ENCODE peak calls at places on chromosome 6, in five cellular contexts. I, N, F, S and Y are unnamed samples.

GRCh38 chr6:127202676-127203075 is 64.0 kb upstream of the RNF146 start:
- DNase-seq in N (no peak), F (no peak), I (no peak), S (no peak), Y (no peak)

GRCh38 chr6:119147101-119148053 is 68.9 kb upstream of the FAM184A start:
- DNase-seq in F (peak; percentile 92), S (peak; percentile 65), N (peak; percentile 98), I (peak; percentile 56), Y (peak; percentile 82)

GRCh38 chr6:126372626-126373025 is 32.7 kb downstream of the CENPW start:
- DNase-seq in F (no peak), S (no peak), I (no peak), N (no peak), Y (no peak)

GRCh38 chr6:46756469-46757205 is 9.9 kb downstream of the ANKRD66 start:
- DNase-seq in S (no peak), F (no peak), I (no peak), N (no peak), Y (no peak)

GRCh38 chr6:44855562-44856494 is 468.3 kb downstream of the CDC5L start:
- DNase-seq in F (no peak), S (no peak), N (peak; percentile 70), I (no peak), Y (no peak)

GRCh38 chr6:88294702-88295101 is 128.6 kb upstream of the CNR1 start:
- DNase-seq in F (no peak), S (no peak), N (no peak), I (no peak), Y (no peak)

GRCh38 chr6:160973311-160973710 is 18.3 kb upstream of the MAP3K4 start:
- DNase-seq in F (no peak), N (peak; percentile 80), I (no peak), S (no peak), Y (no peak)

GRCh38 chr6:158152659-158153058 is 15.4 kb downstream of the SERAC1 start:
- DNase-seq in N (no peak), S (no peak), F (peak; percentile 25), I (no peak), Y (no peak)

GRCh38 chr6:12537389-12537788 is 179.2 kb upstream of the PHACTR1 start:
- DNase-seq in S (no peak), F (peak; percentile 12), N (no peak), I (no peak), Y (no peak)

GRCh38 chr6:70456725-70457124 is 43.4 kb downstream of the FAM135A start:
- DNase-seq in F (no peak), N (no peak), I (peak; percentile 31), S (no peak), Y (no peak)

GRCh38 chr6:18439581-18439980 is 52.4 kb downstream of the RNF144B start:
- DNase-seq in S (no peak), N (no peak), I (no peak), F (no peak), Y (no peak)

GRCh38 chr6:33589723-33590530 is 9.9 kb upstream of the BAK1 start:
- DNase-seq in N (peak; percentile 78), I (peak; percentile 84), S (peak; percentile 68), F (peak; percentile 97), Y (peak; percentile 65)

GRCh38 chr6:49919261-49919660 is 44.7 kb downstream of the DEFB114 start:
- DNase-seq in I (no peak), N (no peak), F (no peak), S (no peak), Y (no peak)

GRCh38 chr6:158358450-158359077 is 46.3 kb downstream of the TULP4 start:
- DNase-seq in S (no peak), F (no peak), N (no peak), I (peak; percentile 46), Y (no peak)

GRCh38 chr6:14984454-14984853 is 261.4 kb upstream of the JARID2 start:
- DNase-seq in I (peak; percentile 79), S (no peak), N (peak; percentile 27), F (peak; percentile 36), Y (peak; percentile 29)

GRCh38 chr6:119865466-119866350 is 516.1 kb upstream of the MAN1A1 start:
- DNase-seq in I (no peak), N (no peak), F (no peak), S (no peak), Y (no peak)

GRCh38 chr6:125558907-125559306 is 190.5 kb upstream of the HEY2 start:
- DNase-seq in I (no peak), N (no peak), F (no peak), S (no peak), Y (no peak)

GRCh38 chr6:37551867-37552266 is 52.2 kb upstream of the CCDC167 start:
- DNase-seq in I (no peak), S (no peak), N (no peak), F (no peak), Y (no peak)

GRCh38 chr6:339480-339879 is 47.2 kb downstream of the DUSP22 start:
- DNase-seq in N (no peak), I (no peak), F (no peak), S (no peak), Y (no peak)

GRCh38 chr6:11525468-11526155 is 11.9 kb upstream of the TMEM170B start:
- DNase-seq in S (no peak), I (no peak), N (peak; percentile 88), F (no peak), Y (no peak)

GRCh38 chr6:107973594-107973993 is 15.6 kb upstream of the SEC63 start:
- DNase-seq in I (no peak), S (no peak), N (no peak), F (no peak), Y (no peak)

GRCh38 chr6:6886160-6886885 is 221.4 kb upstream of the RREB1 start:
- DNase-seq in I (peak; percentile 25), F (no peak), N (no peak), S (no peak), Y (no peak)

GRCh38 chr6:42431356-42431755 is 20.4 kb downstream of the TRERF1 start:
- DNase-seq in S (no peak), F (no peak), N (no peak), I (no peak), Y (no peak)

GRCh38 chr6:75275067-75275466 is 9.5 kb downstream of the TMEM30A start:
- DNase-seq in I (no peak), F (peak; percentile 20), S (no peak), N (peak; percentile 86), Y (no peak)

GRCh38 chr6:1322206-1322605 is 10.3 kb downstream of the FOXQ1 start:
- DNase-seq in S (no peak), I (no peak), N (no peak), F (no peak), Y (no peak)

GRCh38 chr6:168400044-168400443 is 40.9 kb upstream of the SMOC2 start:
- DNase-seq in I (no peak), N (no peak), F (no peak), S (no peak), Y (no peak)

GRCh38 chr6:149331043-149331807 is 13.7 kb downstream of the TAB2 start:
- DNase-seq in N (peak; percentile 59), S (no peak), F (no peak), I (no peak), Y (no peak)
- H3K4me1 ChIP-seq in N (peaks cover 8% of the 10 kb centered on the region), S (peaks cover 68% of the 10 kb centered on the region), F (peaks cover 67% of the 10 kb centered on the region), I (peaks cover 17% of the 10 kb centered on the region), Y (no peaks in the 10 kb centered on the region)

GRCh38 chr6:136076496-136076895 is 173.6 kb downstream of the MTFR2 start:
- DNase-seq in F (no peak), N (no peak), S (no peak), I (no peak), Y (no peak)

GRCh38 chr6:136069119-136069518 is 181.0 kb downstream of the MTFR2 start:
- DNase-seq in N (peak; percentile 86), I (no peak), F (no peak), S (peak; percentile 4), Y (no peak)

GRCh38 chr6:136070815-136071214 is 179.3 kb downstream of the MTFR2 start:
- DNase-seq in F (no peak), I (no peak), N (no peak), S (no peak), Y (no peak)

GRCh38 chr6:136073216-136073615 is 176.9 kb downstream of the MTFR2 start:
- DNase-seq in I (no peak), F (no peak), S (no peak), N (no peak), Y (no peak)

DNA sequence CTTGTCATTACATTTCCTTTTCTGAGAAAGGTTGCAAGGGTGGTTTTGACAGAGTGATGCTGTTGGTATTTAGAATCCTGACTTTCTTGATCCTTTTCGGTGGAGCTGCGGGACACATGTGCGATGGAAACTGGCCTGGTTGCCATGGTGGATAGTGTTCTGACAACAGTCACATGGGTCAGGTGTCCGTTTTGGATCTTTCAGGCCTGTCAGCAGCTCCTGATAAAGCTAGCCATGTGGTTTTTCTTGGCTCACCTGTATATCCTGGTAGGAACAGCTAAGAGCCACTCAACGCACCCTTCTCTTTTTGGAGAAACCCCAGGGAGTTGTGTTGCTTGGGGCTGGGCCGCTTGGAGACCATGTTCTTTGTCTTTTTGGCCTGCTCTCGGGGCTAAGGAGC is 177.4 kb downstream of the MTFR2 start:
- DNase-seq in I (no peak), S (no peak), F (no peak), N (no peak), Y (no peak)
- H3K4me3 ChIP-seq in I (no peak overlapping the region), S (no peak overlapping the region), F (no peak overlapping the region), N (no peak overlapping the region), Y (no peak overlapping the region)

GRCh38 chr6:100458841-100459154 is 5.9 kb downstream of the SIM1 start:
- DNase-seq in N (no peak), F (no peak), I (no peak), S (no peak), Y (no peak)

GRCh38 chr6:100457251-100457990 is 7.3 kb downstream of the SIM1 start:
- DNase-seq in I (no peak), S (no peak), N (no peak), F (no peak), Y (no peak)

GRCh38 chr6:100455230-100456124 is 9.2 kb downstream of the SIM1 start:
- DNase-seq in N (no peak), I (peak; percentile 28), S (no peak), F (no peak), Y (no peak)

GRCh38 chr6:100456178-100456880 is 8.4 kb downstream of the SIM1 start:
- DNase-seq in N (no peak), S (no peak), I (no peak), F (no peak), Y (no peak)

DNA sequence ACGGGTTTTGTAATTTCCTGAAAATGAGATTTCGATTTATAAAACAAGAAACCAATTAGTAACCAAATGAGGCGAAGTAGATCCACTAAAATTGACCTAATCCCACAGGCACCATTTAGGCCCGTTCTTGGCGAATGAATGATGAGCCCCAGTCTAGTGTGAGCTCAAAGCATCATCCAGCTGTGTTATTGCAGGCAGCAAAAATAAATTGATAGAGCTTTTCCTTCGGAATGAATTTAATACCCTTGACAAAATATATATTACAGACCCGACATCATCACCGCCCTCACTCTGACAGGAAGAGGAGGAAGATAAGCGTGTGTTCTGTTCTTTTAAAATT is 7.9 kb downstream of the SIM1 start:
- DNase-seq in N (no peak), F (no peak), I (no peak), S (no peak), Y (no peak)
- H3K4me1 ChIP-seq in N (no peaks in the 10 kb centered on the region), F (no peaks in the 10 kb centered on the region), I (no peaks in the 10 kb centered on the region), S (peaks cover 3% of the 10 kb centered on the region), Y (no peaks in the 10 kb centered on the region)

GRCh38 chr6:128885381-128885780 is 2.4 kb downstream of the LAMA2 start:
- DNase-seq in N (no peak), S (no peak), I (no peak), F (no peak), Y (no peak)

GRCh38 chr6:128892079-128892478 is 9.1 kb downstream of the LAMA2 start:
- DNase-seq in F (no peak), N (no peak), I (no peak), S (no peak), Y (no peak)

GRCh38 chr6:128888444-128889175 is 5.7 kb downstream of the LAMA2 start:
- DNase-seq in F (no peak), N (no peak), I (no peak), S (no peak), Y (no peak)

GRCh38 chr6:128889870-128890269 is 6.9 kb downstream of the LAMA2 start:
- DNase-seq in N (no peak), S (no peak), I (no peak), F (no peak), Y (no peak)
- H3K4me3 ChIP-seq in N (no peak overlapping the region), S (no peak overlapping the region), I (no peak overlapping the region), F (no peak overlapping the region), Y (no peak overlapping the region)